ENCODE peak calls at places on chromosomes 16 and 17, in eight cellular contexts. P is SW 1271, S is NCI-H774, L is SK-N-SH, A is NCI-H510A, T is ovary, M is DMS153, O is cardiac muscle cell. I is an unnamed sample.

GRCh38 chr17:17305282-17305801 is 2.2 kb downstream of the NT5M start:
- DNase-seq in P (no peak), L (peak), T (no peak), S (no peak), M (no peak), A (peak), O (peak), I (peak)

GRCh38 chr16:89581861-89582563 is 6.5 kb downstream of the CPNE7 start:
- DNase-seq in A (no peak), S (no peak), P (no peak), O (no peak), T (no peak), M (peak), L (no peak), I (no peak)

GRCh38 chr17:71460943-71461342 is 659.9 kb upstream of the SOX9 start:
- DNase-seq in S (no peak), T (no peak), P (peak), O (peak), M (no peak), L (no peak), A (no peak), I (peak)

GRCh38 chr16:54283735-54284318 is 2.8 kb downstream of the IRX3 start:
- DNase-seq in M (no peak), T (peak), O (no peak), A (no peak), L (no peak), S (no peak), P (no peak), I (no peak)

GRCh38 chr17:60129164-60129563 is 20.6 kb upstream of the CA4 start:
- DNase-seq in M (no peak), T (no peak), O (no peak), L (no peak), A (no peak), P (no peak), S (no peak), I (no peak)

GRCh38 chr16:28064706-28065249 is 1.3 kb upstream of the GSG1L start:
- DNase-seq in A (no peak), T (no peak), S (no peak), O (no peak), M (no peak), L (no peak), P (no peak), I (no peak)

GRCh38 chr16:15575293-15576049 is 67.5 kb downstream of the MARF1 start:
- DNase-seq in O (no peak), P (no peak), T (no peak), M (peak), A (no peak), S (no peak), L (no peak), I (no peak)

GRCh38 chr17:37605813-37606505 is 3.3 kb downstream of the SYNRG start:
- DNase-seq in P (no peak), O (no peak), T (no peak), S (no peak), L (no peak), M (no peak), A (no peak), I (peak)

GRCh38 chr16:23323224-23324030 is 21.3 kb downstream of the SCNN1B start:
- DNase-seq in T (no peak), L (no peak), A (no peak), S (no peak), M (no peak), O (no peak), P (no peak), I (no peak)

I was measured in Ammon's horn.